ENCODE peak calls at places on chromosome 1, in nine cellular contexts. Y, U, M, R, N, H, W, C and Q are unnamed samples.

GRCh38 chr1:115837762-115838421 is 3.0 kb downstream of the NHLH2 start:
- DNase-seq in Y (no peak), U (no peak), M (no peak), R (no peak), N (peak), H (no peak), W (no peak), C (no peak), Q (no peak)

GRCh38 chr1:27885114-27885528 is 12.8 kb downstream of the THEMIS2 start:
- DNase-seq in Y (no peak), U (peak), M (no peak), R (no peak), N (no peak), H (no peak), W (no peak), C (no peak), Q (no peak)

GRCh38 chr1:172417552-172417951 is 2.9 kb upstream of the C1orf105 start:
- DNase-seq in Y (no peak), U (no peak), M (peak), R (no peak), N (no peak), H (no peak), W (no peak), C (no peak), Q (no peak)

GRCh38 chr1:186139706-186140105 is 235.3 kb downstream of the TPR start:
- DNase-seq in Y (no peak), U (no peak), M (peak), R (no peak), N (no peak), H (no peak), W (no peak), C (no peak), Q (no peak)

GRCh38 chr1:160376525-160377131 is 9.8 kb downstream of the NHLH1 start:
- DNase-seq in Y (peak), U (peak), M (peak), R (peak), N (peak), H (no peak), W (no peak), C (no peak), Q (peak)

GRCh38 chr1:227926216-227926791 is 21.4 kb downstream of the WNT9A start:
- DNase-seq in Y (no peak), U (no peak), M (no peak), R (no peak), N (no peak), H (peak), W (no peak), C (no peak), Q (no peak)

GRCh38 chr1:21707086-21707840 is 38.1 kb upstream of the RAP1GAP start:
- DNase-seq in Y (no peak), U (no peak), M (no peak), R (no peak), N (no peak), H (no peak), W (no peak), C (no peak), Q (no peak)

GRCh38 chr1:43421976-43422750 is 31.6 kb downstream of the HYI start:
- DNase-seq in Y (no peak), U (no peak), M (no peak), R (no peak), N (no peak), H (no peak), W (no peak), C (no peak), Q (no peak)

GRCh38 chr1:35179864-35180263 is 13.1 kb downstream of the SFPQ start:
- DNase-seq in Y (no peak), U (no peak), M (no peak), R (no peak), N (no peak), H (no peak), W (no peak), C (no peak), Q (no peak)

GRCh38 chr1:10032590-10033358 is at the start of gene UBE4B:
- DNase-seq in Y (peak), U (peak), M (peak), R (peak), N (peak), H (peak), W (peak), C (peak), Q (peak)

GRCh38 chr1:41365320-41365633 is 4.0 kb downstream of the FOXO6 start:
- DNase-seq in Y (no peak), U (no peak), M (no peak), R (no peak), N (no peak), H (no peak), W (no peak), C (no peak), Q (no peak)

GRCh38 chr1:208081972-208082371 is 162.2 kb downstream of the PLXNA2 start:
- DNase-seq in Y (no peak), U (no peak), M (no peak), R (no peak), N (peak), H (no peak), W (no peak), C (no peak), Q (no peak)

GRCh38 chr1:87204441-87204840 is 124.2 kb upstream of the LMO4 start:
- DNase-seq in Y (no peak), U (no peak), M (no peak), R (no peak), N (no peak), H (no peak), W (no peak), C (no peak), Q (no peak)

GRCh38 chr1:114033219-114033706 is 54.0 kb downstream of the OLFML3 start:
- DNase-seq in Y (no peak), U (no peak), M (no peak), R (peak), N (peak), H (no peak), W (no peak), C (no peak), Q (no peak)

GRCh38 chr1:12477936-12478611 is 139.9 kb downstream of the DHRS3 start:
- DNase-seq in Y (peak), U (no peak), M (peak), R (no peak), N (peak), H (peak), W (peak), C (peak), Q (peak)

GRCh38 chr1:228004887-228005462 is 1.8 kb upstream of the WNT3A start:
- DNase-seq in Y (no peak), U (no peak), M (no peak), R (no peak), N (peak), H (no peak), W (no peak), C (no peak), Q (peak)

GRCh38 chr1:119003413-119004128 is 15.4 kb upstream of the TBX15 start:
- DNase-seq in Y (no peak), U (no peak), M (no peak), R (no peak), N (no peak), H (no peak), W (no peak), C (no peak), Q (no peak)

GRCh38 chr1:151790940-151791651 is 796 bp upstream of the TDRKH start:
- DNase-seq in Y (no peak), U (peak), M (peak), R (peak), N (peak), H (no peak), W (peak), C (no peak), Q (no peak)

GRCh38 chr1:67347688-67348472 is 40.2 kb downstream of the IL12RB2 start:
- DNase-seq in Y (peak), U (no peak), M (peak), R (peak), N (peak), H (no peak), W (no peak), C (no peak), Q (no peak)

GRCh38 chr1:161702250-161702649 is 4.8 kb upstream of the FCRLA start:
- DNase-seq in Y (no peak), U (no peak), M (no peak), R (no peak), N (no peak), H (no peak), W (no peak), C (no peak), Q (no peak)

GRCh38 chr1:235088440-235088839 is 40.2 kb downstream of the TOMM20 start:
- DNase-seq in Y (no peak), U (no peak), M (no peak), R (no peak), N (no peak), H (no peak), W (no peak), C (no peak), Q (no peak)

GRCh38 chr1:90713741-90714509 is 3.2 kb downstream of the BARHL2 start:
- DNase-seq in Y (no peak), U (no peak), M (no peak), R (no peak), N (peak), H (no peak), W (no peak), C (no peak), Q (no peak)

GRCh38 chr1:96966536-96967138 is 245.1 kb downstream of the PTBP2 start:
- DNase-seq in Y (peak), U (peak), M (peak), R (peak), N (peak), H (peak), W (peak), C (peak), Q (peak)

GRCh38 chr1:165737196-165737595 is 31.5 kb downstream of the TMCO1 start:
- DNase-seq in Y (no peak), U (no peak), M (no peak), R (no peak), N (no peak), H (no peak), W (no peak), C (no peak), Q (no peak)

GRCh38 chr1:156945881-156946661 is 25.6 kb downstream of the LRRC71 start:
- DNase-seq in Y (no peak), U (no peak), M (peak), R (no peak), N (no peak), H (no peak), W (no peak), C (no peak), Q (no peak)

GRCh38 chr1:90784186-90784847 is 67.2 kb upstream of the BARHL2 start:
- DNase-seq in Y (no peak), U (no peak), M (no peak), R (no peak), N (no peak), H (no peak), W (no peak), C (no peak), Q (no peak)

GRCh38 chr1:52658795-52659194 is 25.8 kb downstream of the SHISAL2A start:
- DNase-seq in Y (no peak), U (peak), M (peak), R (no peak), N (no peak), H (no peak), W (no peak), C (no peak), Q (no peak)

GRCh38 chr1:28985427-28985826 is 71.1 kb downstream of the EPB41 start:
- DNase-seq in Y (no peak), U (no peak), M (no peak), R (no peak), N (no peak), H (no peak), W (no peak), C (no peak), Q (no peak)

GRCh38 chr1:11648732-11649158 is 5.5 kb downstream of the FBXO2 start:
- DNase-seq in Y (no peak), U (no peak), M (no peak), R (peak), N (peak), H (no peak), W (peak), C (no peak), Q (peak)

GRCh38 chr1:3922851-3923250 is 22.8 kb upstream of the C1orf174 start:
- DNase-seq in Y (no peak), U (no peak), M (no peak), R (no peak), N (no peak), H (no peak), W (peak), C (no peak), Q (no peak)

GRCh38 chr1:84492726-84493125 is 13.5 kb upstream of the SPATA1 start:
- DNase-seq in Y (no peak), U (no peak), M (no peak), R (no peak), N (no peak), H (no peak), W (no peak), C (no peak), Q (no peak)

GRCh38 chr1:28091043-28091781 is 2.8 kb upstream of the EYA3 start:
- DNase-seq in Y (peak), U (no peak), M (peak), R (peak), N (peak), H (peak), W (peak), C (peak), Q (peak)

GRCh38 chr1:184986250-184986649 is 11.9 kb upstream of the NIBAN1 start:
- DNase-seq in Y (no peak), U (no peak), M (peak), R (no peak), N (no peak), H (no peak), W (no peak), C (no peak), Q (no peak)
- TF ChIP-seq CTCF in Y (peak), U (no peak), M (no peak), R (no peak), N (no peak), H (no peak), W (no peak), C (no peak), Q (peak)

GRCh38 chr1:203628997-203629508 is 2.4 kb downstream of the ATP2B4 start:
- DNase-seq in Y (no peak), U (no peak), M (no peak), R (peak), N (no peak), H (no peak), W (no peak), C (no peak), Q (no peak)

GRCh38 chr1:203629509-203630082 is 3.0 kb downstream of the ATP2B4 start:
- DNase-seq in Y (peak), U (no peak), M (no peak), R (peak), N (peak), H (peak), W (peak), C (peak), Q (peak)

GRCh38 chr1:203627819-203628184 is 1.2 kb downstream of the ATP2B4 start:
- DNase-seq in Y (no peak), U (peak), M (peak), R (peak), N (peak), H (peak), W (peak), C (peak), Q (peak)

GRCh38 chr1:203626910-203627246 is 246 bp downstream of the ATP2B4 start:
- DNase-seq in Y (no peak), U (no peak), M (no peak), R (no peak), N (no peak), H (no peak), W (peak), C (no peak), Q (peak)

DNA sequence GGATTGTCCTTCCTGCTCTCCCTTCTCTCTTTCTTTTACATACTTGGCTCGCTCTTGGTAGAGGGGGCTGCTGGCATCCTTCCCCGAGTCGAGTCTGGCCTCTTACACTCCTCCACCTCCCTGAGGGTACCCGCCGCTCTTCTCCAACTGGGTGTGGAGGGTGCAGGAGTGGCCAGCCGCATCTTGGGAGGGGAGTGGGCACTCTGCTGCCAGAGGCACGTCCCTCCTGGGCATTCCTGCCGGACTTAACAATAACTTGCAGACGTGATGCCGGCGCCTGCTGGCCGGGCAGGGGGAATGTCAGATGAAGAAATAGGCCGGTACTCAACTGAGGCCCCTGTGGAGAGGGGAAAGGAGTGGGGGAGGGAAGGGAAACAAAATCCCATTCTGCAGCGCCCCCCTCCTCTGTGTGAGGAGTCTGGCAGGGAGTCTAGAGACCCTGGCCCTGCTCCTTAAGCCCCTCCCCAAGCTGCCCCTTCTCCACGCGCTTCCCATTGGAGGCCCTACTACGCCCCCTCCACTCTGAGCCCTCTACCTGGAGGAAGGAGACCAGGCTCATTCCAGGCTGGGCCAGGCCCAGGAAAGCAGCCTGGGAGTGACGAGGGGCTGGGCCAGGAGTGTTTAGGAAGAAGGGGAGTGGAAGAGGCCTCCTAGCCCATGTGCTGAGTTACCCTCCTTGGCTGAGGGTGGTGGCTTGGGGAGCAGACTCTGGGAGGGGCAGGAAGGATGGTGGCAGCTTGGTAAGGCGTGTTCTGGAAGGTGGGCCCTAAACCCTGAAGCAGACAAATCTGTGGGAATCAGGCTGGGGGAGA is 1.8 kb downstream of the ATP2B4 start:
- DNase-seq in Y (peak), U (peak), M (peak), R (no peak), N (peak), H (peak), W (peak), C (peak), Q (peak)
- H3K27ac ChIP-seq in Y (peak), U (peak), M (peak), R (peak), N (no peak), H (peak), W (peak), C (peak), Q (peak)

DNA sequence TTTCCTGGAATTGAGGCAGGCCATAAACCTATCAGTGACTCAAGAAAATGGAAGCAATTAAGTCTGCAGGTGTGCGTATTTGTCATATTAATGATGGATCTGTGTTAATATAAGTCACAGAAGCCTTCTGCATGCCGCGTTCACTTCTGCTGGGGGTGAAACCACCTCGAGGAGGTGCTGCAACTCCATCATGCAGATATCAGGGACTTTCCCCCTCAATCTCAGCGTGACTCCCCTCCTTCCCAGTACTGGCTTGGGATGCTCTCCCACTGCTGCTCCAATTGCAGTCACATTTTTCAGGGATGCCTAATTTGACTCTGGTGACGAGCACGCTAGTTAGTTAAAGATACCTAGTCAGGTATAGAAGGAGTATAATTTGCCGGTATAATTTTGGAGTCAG is 87.5 kb downstream of the ASTN1 start:
- DNase-seq in Y (no peak), U (no peak), M (no peak), R (no peak), N (no peak), H (no peak), W (no peak), C (no peak), Q (no peak)
- TF ChIP-seq CTCF in Y (no peak), U (no peak), M (no peak), R (no peak), N (no peak), H (no peak), W (no peak), C (no peak), Q (no peak)

GRCh38 chr1:100835866-100836842 is 58.5 kb downstream of the EXTL2 start:
- DNase-seq in Y (no peak), U (no peak), M (peak), R (no peak), N (no peak), H (no peak), W (no peak), C (no peak), Q (no peak)
- H3K27ac ChIP-seq in Y (peak), U (no peak), M (peak), R (no peak), N (no peak), H (peak), W (no peak), C (peak), Q (no peak)

GRCh38 chr1:5820026-5820421 is 172.2 kb downstream of the NPHP4 start:
- DNase-seq in Y (no peak), U (no peak), M (no peak), R (no peak), N (no peak), H (no peak), W (no peak), C (no peak), Q (no peak)
- TF ChIP-seq CTCF in Y (no peak), U (no peak), M (no peak), R (no peak), N (no peak), H (no peak), W (no peak), C (no peak), Q (no peak)

DNA sequence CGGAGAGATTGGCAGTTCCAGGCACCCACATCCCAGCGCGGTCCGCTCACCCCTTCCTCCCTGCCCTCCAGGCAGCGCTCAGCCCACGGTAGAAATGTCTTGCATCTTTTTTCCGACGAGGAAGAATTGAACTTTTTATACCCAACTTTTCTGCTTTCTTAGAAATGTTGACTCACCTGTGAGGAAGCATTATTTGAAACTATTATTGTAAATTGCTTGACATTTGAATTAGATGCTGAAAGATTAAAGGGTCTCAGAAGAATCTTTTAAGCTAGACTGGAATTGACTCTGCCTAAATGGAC is 912 bp upstream of the SIPA1L2 start:
- DNase-seq in Y (no peak), U (no peak), M (no peak), R (no peak), N (no peak), H (no peak), W (no peak), C (no peak), Q (no peak)
- H3K27ac ChIP-seq in Y (peak), U (no peak), M (no peak), R (peak), N (no peak), H (peak), W (peak), C (peak), Q (peak)

DNA sequence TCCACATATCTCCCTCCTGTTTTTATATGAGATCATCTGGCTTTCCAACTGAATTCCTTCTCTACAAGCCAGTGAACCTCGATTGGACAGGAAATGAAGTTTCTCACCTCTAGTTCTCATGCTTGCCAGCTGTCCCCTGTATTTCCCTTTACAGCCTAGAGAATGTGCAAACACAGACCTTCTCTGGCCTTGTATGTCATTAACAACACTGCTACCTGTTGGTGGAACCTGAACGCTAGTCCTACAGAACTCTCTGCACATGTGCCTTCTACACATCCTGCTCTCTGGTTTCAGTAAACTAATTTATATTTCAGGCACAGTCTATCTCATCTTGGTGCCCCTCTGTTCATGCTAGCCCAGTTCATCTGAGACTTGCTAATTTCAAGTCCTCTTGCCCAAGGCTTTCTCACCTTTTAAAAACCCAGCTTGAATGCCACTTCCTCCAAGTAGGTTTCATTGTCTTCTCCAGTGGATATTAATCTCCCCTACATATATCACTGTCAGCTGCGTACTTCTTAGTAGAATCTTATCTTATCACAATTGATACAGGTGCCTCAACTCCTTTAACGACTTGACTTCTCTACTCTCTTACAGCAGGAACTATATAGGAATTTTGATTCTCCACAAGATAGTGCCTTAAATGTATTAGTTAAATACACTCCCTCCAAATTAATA is 549.9 kb downstream of the PLPP3 start:
- DNase-seq in Y (no peak), U (no peak), M (no peak), R (no peak), N (no peak), H (no peak), W (no peak), C (no peak), Q (no peak)
- TF ChIP-seq CTCF in Y (no peak), U (no peak), M (no peak), R (no peak), N (no peak), H (no peak), W (no peak), C (no peak), Q (no peak)